ENCODE peak calls at places on chromosomes 3 and 15, in four cellular contexts. T, Q, K and I are unnamed samples.

GRCh38 chr3:47803478-47804025 is 614 bp downstream of the DHX30 start:
- DNase-seq in T (peak), Q (no peak), K (peak), I (no peak)

GRCh38 chr15:38217788-38218609 is 34.6 kb upstream of the SPRED1 start:
- DNase-seq in T (peak), Q (no peak), K (no peak), I (no peak)

GRCh38 chr15:67762610-67763368 is 62.5 kb upstream of the SKOR1 start:
- DNase-seq in T (no peak), Q (no peak), K (no peak), I (no peak)

GRCh38 chr3:133256787-133257483 is 142.9 kb upstream of the BFSP2 start:
- DNase-seq in T (no peak), Q (no peak), K (no peak), I (no peak)

GRCh38 chr15:66883322-66883911 is 181.4 kb downstream of the SMAD6 start:
- DNase-seq in T (no peak), Q (peak), K (peak), I (no peak)

GRCh38 chr3:2523251-2523836 is 424.7 kb downstream of the CNTN4 start:
- DNase-seq in T (no peak), Q (no peak), K (no peak), I (no peak)

GRCh38 chr3:53534216-53534615 is 39.8 kb downstream of the CACNA1D start:
- DNase-seq in T (no peak), Q (no peak), K (no peak), I (no peak)

GRCh38 chr3:78244136-78244535 is 1204.2 kb downstream of the ROBO2 start:
- DNase-seq in T (no peak), Q (no peak), K (no peak), I (no peak)

GRCh38 chr15:71921191-71921590 is 110.8 kb downstream of the NR2E3 start:
- DNase-seq in T (no peak), Q (no peak), K (no peak), I (no peak)

GRCh38 chr15:39230205-39230916 is 350.5 kb upstream of the THBS1 start:
- DNase-seq in T (no peak), Q (no peak), K (no peak), I (no peak)

GRCh38 chr3:44125882-44126281 is 115.8 kb upstream of the TOPAZ1 start:
- DNase-seq in T (no peak), Q (no peak), K (no peak), I (no peak)

GRCh38 chr3:128804017-128804816 is 75.2 kb upstream of the ACAD9 start:
- DNase-seq in T (no peak), Q (no peak), K (no peak), I (no peak)

GRCh38 chr15:50280271-50280670 is 14.7 kb upstream of the HDC start:
- DNase-seq in T (no peak), Q (no peak), K (no peak), I (no peak)

GRCh38 chr3:78888650-78889049 is 879.1 kb downstream of the ROBO1 start:
- DNase-seq in T (no peak), Q (no peak), K (no peak), I (no peak)

GRCh38 chr3:101966202-101966722 is 116.9 kb downstream of the NFKBIZ start:
- DNase-seq in T (no peak), Q (no peak), K (no peak), I (no peak)

GRCh38 chr3:49794431-49794830 is 5.2 kb downstream of the CDHR4 start:
- DNase-seq in T (no peak), Q (no peak), K (no peak), I (peak)

GRCh38 chr3:4504340-4505261 is 11.5 kb downstream of the ITPR1 start:
- DNase-seq in T (no peak), Q (peak), K (no peak), I (no peak)

GRCh38 chr3:194137314-194138097 is 1.6 kb downstream of the HES1 start:
- DNase-seq in T (peak), Q (peak), K (peak), I (peak)

GRCh38 chr3:129893616-129894070 is at the start of gene TMCC1:
- DNase-seq in T (peak), Q (peak), K (peak), I (peak)

DNA sequence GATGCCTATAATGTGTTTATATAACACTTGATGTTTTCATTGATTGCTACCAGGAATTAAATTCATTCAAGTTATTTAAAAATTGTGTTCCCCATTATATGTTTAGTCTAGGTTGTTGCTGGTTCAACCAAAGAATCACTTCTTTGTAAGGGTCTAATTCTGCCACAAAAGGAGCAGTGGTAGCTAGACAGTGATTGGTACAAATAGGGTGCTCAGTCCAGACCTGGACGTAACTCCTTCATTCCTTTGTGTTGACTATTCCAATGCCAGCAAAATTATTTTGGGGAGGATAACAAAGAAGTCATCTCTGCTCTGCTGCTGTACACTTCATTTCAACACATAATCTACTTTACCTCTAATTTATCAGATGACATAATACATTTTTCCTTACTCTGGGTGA is 1.2 kb downstream of the CHMP2B start:
- DNase-seq in T (no peak), Q (no peak), K (no peak), I (no peak)
- H3K4me3 ChIP-seq in T (peak), Q (peak), K (peak), I (peak)

GRCh38 chr3:148329481-148330220 is 368.1 kb upstream of the AGTR1 start:
- DNase-seq in T (no peak), Q (no peak), K (no peak), I (no peak)

GRCh38 chr3:148333091-148333490 is 364.6 kb upstream of the AGTR1 start:
- DNase-seq in T (no peak), Q (no peak), K (no peak), I (no peak)

GRCh38 chr3:148331111-148331818 is 366.4 kb upstream of the AGTR1 start:
- DNase-seq in T (peak), Q (no peak), K (no peak), I (no peak)

GRCh38 chr3:148332509-148332908 is 365.2 kb upstream of the AGTR1 start:
- DNase-seq in T (no peak), Q (no peak), K (no peak), I (no peak)

GRCh38 chr3:148330486-148330885 is 367.2 kb upstream of the AGTR1 start:
- DNase-seq in T (peak), Q (no peak), K (no peak), I (no peak)
- H3K27ac ChIP-seq in T (peak), Q (no peak), K (no peak), I (no peak)

GRCh38 chr15:99076109-99076508 is 28.8 kb upstream of the SYNM start:
- DNase-seq in T (no peak), Q (no peak), K (no peak), I (no peak)

GRCh38 chr15:99073008-99073714 is 31.7 kb upstream of the SYNM start:
- DNase-seq in T (no peak), Q (no peak), K (peak), I (no peak)

GRCh38 chr15:99071091-99071680 is 33.7 kb upstream of the SYNM start:
- DNase-seq in T (no peak), Q (no peak), K (peak), I (no peak)

GRCh38 chr15:99074446-99074845 is 30.4 kb upstream of the SYNM start:
- DNase-seq in T (no peak), Q (no peak), K (peak), I (no peak)

DNA sequence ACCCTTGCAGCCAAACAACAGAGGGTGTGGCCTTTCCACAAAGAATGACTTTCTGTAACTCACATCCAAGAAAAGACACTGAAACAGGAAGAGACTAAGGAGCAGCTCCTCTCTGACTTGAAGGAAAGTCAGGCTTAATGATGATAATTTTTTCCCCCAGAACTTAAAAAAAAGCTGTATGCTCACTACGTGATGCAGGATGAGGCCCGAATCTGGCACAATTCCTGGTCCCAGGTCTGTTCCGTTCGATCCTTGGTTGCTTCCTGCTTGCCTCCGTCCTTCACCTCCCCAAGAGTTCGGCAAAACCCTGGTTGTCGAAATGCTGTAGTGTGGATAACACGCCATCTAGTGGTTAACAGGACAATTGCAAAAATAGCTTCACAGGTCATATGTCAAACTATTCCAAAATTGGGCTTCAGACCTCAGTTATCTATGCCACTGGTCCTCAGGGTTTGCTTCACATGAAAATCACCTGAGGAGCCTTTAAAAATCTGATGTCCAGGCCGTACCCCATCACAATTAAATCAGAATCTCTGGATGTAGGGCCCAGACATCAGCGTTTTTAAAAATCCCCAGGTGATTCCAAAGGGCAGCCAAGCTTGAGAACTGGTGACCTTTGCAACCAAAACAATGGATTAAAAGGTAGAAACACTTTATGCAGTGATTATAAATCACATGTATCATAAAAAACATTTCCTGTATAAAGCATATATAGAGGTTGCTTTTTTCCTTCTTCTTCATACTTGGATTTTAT is 28.1 kb upstream of the SYNM start:
- DNase-seq in T (peak), Q (peak), K (peak), I (no peak)
- H3K4me3 ChIP-seq in T (peak), Q (peak), K (peak), I (no peak)

DNA sequence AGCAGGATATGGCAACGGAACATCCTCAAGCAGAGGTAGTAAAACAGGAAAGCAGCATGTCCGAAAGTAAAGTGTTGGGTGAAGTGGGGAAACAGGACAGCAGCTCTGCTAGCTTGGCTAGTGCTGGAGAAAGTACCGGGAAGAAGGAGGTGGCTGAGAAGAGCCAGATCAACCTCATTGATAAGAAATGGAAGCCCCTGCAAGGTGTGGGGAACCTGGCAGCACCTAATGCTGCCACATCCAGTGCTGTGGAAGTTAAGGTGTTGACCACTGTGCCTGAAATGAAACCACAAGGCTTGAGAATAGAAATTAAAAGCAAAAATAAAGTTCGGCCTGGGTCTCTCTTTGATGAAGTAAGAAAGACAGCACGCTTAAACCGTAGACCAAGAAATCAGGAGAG is 14.3 kb upstream of the ZBTB47 start:
- DNase-seq in T (no peak), Q (no peak), K (no peak), I (no peak)
- H3K27ac ChIP-seq in T (no peak), Q (no peak), K (peak), I (peak)

GRCh38 chr3:160673188-160673587 is 3.8 kb upstream of the ARL14 start:
- DNase-seq in T (no peak), Q (no peak), K (no peak), I (no peak)

GRCh38 chr3:160676547-160677303 is at the start of gene ARL14:
- DNase-seq in T (no peak), Q (no peak), K (no peak), I (no peak)

GRCh38 chr3:160675566-160676124 is 1.3 kb upstream of the ARL14 start:
- DNase-seq in T (no peak), Q (no peak), K (no peak), I (no peak)

GRCh38 chr3:160678447-160678846 is 1.5 kb downstream of the ARL14 start:
- DNase-seq in T (no peak), Q (no peak), K (no peak), I (no peak)

DNA sequence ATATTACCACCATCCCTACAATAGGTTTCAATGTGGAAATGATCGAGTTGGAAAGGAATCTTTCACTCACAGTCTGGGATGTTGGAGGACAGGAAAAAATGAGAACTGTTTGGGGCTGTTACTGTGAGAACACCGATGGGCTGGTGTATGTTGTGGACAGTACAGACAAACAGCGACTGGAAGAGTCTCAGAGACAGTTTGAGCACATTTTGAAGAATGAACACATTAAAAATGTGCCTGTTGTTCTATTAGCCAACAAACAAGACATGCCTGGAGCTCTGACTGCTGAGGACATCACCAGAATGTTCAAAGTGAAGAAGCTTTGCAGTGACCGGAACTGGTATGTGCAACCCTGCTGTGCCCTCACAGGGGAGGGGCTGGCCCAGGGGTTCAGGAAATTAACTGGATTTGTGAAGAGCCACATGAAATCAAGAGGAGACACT is 520 bp downstream of the ARL14 start:
- DNase-seq in T (no peak), Q (no peak), K (no peak), I (no peak)
- H3K4me3 ChIP-seq in T (no peak), Q (no peak), K (no peak), I (no peak)